ENCODE peak calls at places on chromosomes 13 and 19, in nine cellular contexts. J is right cardiac atrium; I is naive thymus-derived CD4-positive, alpha-beta T cell; E is SK-N-SH; W is CD8-positive, alpha-beta T cell; M is upper lobe of right lung; C is lung; P is ovary; G is colonic mucosa. L is an unnamed sample.

GRCh38 chr19:54209748-54210494 is 9.3 kb downstream of the RPS9 start:
- DNase-seq in J (peak), I (no peak), E (peak), W (no peak), M (peak), C (peak), P (peak), G (peak), L (peak)

GRCh38 chr13:90732049-90732448 is 615.4 kb upstream of the MIR17HG start:
- DNase-seq in J (no peak), I (no peak), E (no peak), W (no peak), M (no peak), C (no peak), P (no peak), G (no peak), L (no peak)

GRCh38 chr13:41645313-41645712 is 188.0 kb downstream of the RGCC start:
- DNase-seq in J (peak), I (no peak), E (no peak), W (no peak), M (no peak), C (peak), P (no peak), G (no peak), L (no peak)

GRCh38 chr19:19751846-19752245 is 18.9 kb upstream of the ZNF14 start:
- DNase-seq in J (no peak), I (no peak), E (no peak), W (no peak), M (no peak), C (no peak), P (no peak), G (no peak), L (no peak)

GRCh38 chr19:13974073-13974472 is 21.8 kb downstream of the DCAF15 start:
- DNase-seq in J (no peak), I (peak), E (peak), W (peak), M (no peak), C (no peak), P (no peak), G (no peak), L (peak)

GRCh38 chr13:79692846-79693245 is 211.9 kb downstream of the NDFIP2 start:
- DNase-seq in J (no peak), I (no peak), E (no peak), W (no peak), M (no peak), C (no peak), P (no peak), G (no peak), L (no peak)

GRCh38 chr13:46124967-46125933 is 20.4 kb upstream of the CPB2 start:
- DNase-seq in J (no peak), I (peak), E (no peak), W (no peak), M (no peak), C (no peak), P (no peak), G (no peak), L (no peak)

GRCh38 chr13:57632276-57633140 is 964 bp downstream of the PCDH17 start:
- DNase-seq in J (peak), I (no peak), E (peak), W (no peak), M (peak), C (no peak), P (no peak), G (no peak), L (no peak)

GRCh38 chr13:65456150-65456912 is 1773.8 kb downstream of the PCDH9 start:
- DNase-seq in J (no peak), I (no peak), E (no peak), W (no peak), M (no peak), C (no peak), P (no peak), G (no peak), L (no peak)

GRCh38 chr13:33696530-33696929 is 121.4 kb upstream of the RFC3 start:
- DNase-seq in J (no peak), I (no peak), E (no peak), W (no peak), M (no peak), C (no peak), P (no peak), G (no peak), L (no peak)

GRCh38 chr19:5537870-5538269 is 29.9 kb downstream of the TINCR start:
- DNase-seq in J (no peak), I (no peak), E (no peak), W (no peak), M (no peak), C (no peak), P (no peak), G (no peak), L (no peak)

GRCh38 chr19:5540208-5540607 is 27.5 kb downstream of the TINCR start:
- DNase-seq in J (no peak), I (no peak), E (no peak), W (no peak), M (no peak), C (no peak), P (no peak), G (no peak), L (no peak)

GRCh38 chr19:5541456-5541855 is 26.3 kb downstream of the TINCR start:
- DNase-seq in J (no peak), I (no peak), E (no peak), W (no peak), M (no peak), C (no peak), P (no peak), G (no peak), L (no peak)

GRCh38 chr19:5536337-5536894 is 31.3 kb downstream of the TINCR start:
- DNase-seq in J (peak), I (no peak), E (peak), W (no peak), M (peak), C (no peak), P (peak), G (no peak), L (peak)

DNA sequence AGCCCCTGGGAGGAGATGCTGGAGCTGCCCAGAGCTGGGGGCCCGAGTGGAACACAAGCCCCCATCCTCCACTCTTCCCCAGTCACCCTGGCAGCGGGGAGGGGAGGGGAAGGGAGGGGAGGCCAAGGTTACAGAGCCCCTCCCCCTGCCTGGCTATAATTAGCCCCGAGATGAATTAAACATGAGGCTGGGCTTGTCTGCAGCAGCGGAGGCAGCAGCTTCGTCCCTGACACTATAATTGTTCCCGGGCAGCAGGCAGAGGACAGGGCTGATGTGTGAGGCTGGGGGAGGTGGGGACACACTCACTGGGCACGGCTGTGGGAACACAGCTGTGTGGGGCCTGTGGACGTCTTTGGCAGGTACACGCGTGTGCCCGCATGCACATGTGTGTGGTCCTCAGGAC is 28.3 kb downstream of the TINCR start:
- DNase-seq in J (peak), I (no peak), E (peak), W (no peak), M (no peak), C (no peak), P (no peak), G (no peak), L (no peak)
- H3K27ac ChIP-seq in J (peak), I (no peak), E (no peak), W (no peak), M (no peak), C (peak), P (no peak), G (no peak), L (no peak)

DNA sequence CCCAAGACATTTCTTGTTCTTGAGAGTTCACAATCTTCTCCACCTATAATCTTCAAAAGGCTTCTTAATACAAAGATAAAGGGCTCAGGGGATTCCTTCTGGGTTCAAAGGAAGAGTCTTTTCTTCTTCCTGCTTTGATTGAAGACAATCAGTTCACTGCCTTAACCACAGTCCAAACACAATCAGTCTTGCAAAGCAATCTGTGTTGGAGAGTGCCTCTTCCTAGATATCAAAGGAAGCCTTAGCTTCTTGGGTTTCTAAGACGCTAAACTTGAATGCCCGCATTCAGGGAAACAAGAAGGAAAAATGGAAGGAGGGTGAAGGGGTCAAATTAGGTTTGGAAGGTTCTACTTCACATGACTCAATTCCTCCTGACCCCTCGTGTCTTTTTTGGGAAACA is 27.2 kb downstream of the RANBP3 start:
- DNase-seq in J (no peak), I (peak), E (no peak), W (no peak), M (no peak), C (no peak), P (no peak), G (no peak), L (no peak)
- H3K27ac ChIP-seq in J (no peak), I (peak), E (no peak), W (no peak), M (no peak), C (no peak), P (no peak), G (no peak), L (peak)

GRCh38 chr13:95432141-95432540 is 120.4 kb upstream of the CLDN10 start:
- DNase-seq in J (no peak), I (no peak), E (no peak), W (no peak), M (no peak), C (no peak), P (no peak), G (no peak), L (no peak)
- H3K27ac ChIP-seq in J (no peak), I (no peak), E (no peak), W (no peak), M (no peak), C (no peak), P (no peak), G (no peak), L (no peak)

GRCh38 chr19:18470153-18470552 is 32.2 kb upstream of the ISYNA1 start:
- DNase-seq in J (no peak), I (no peak), E (peak), W (no peak), M (no peak), C (no peak), P (no peak), G (no peak), L (no peak)
- H3K27ac ChIP-seq in J (no peak), I (no peak), E (no peak), W (no peak), M (no peak), C (no peak), P (no peak), G (no peak), L (no peak)

DNA sequence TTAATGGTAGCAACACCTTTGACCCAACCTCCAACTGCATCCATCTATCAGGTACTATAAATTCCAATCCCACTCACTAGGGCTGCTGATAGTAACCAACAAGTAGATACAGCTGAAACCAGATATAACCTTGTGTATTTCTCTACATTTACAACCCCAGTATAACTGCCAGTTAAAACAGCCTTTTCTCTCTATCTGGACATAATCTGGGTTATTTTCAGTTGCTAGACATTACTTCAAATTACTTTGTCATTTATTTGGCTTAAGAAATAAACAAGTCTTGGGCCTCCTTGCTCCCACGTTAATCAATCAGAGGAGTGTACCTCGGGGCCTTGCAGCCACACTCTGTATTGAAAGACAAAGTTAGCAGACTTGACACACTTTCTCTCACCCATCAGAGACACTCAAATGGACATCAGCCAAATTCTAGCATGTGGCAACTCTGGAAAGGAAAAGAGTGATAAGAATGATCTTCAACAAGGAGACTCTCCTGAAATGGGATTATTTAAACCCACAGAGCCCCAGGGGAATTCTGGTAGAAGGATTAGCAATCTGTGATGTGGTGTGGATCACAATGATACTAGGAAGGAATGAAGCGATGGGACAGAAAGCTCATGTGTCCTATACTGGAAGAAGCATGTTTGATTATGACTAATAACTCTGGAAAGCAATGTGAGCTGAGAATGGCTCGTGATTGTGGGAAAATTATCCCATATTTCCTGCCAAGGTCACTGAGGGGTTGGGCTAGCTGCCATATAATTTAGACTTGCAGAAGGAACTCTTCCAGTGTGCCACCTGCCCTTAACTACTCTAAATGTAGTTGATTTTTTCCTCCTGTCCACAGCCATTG is 157.5 kb downstream of the FLT1 start:
- DNase-seq in J (no peak), I (no peak), E (no peak), W (no peak), M (no peak), C (no peak), P (no peak), G (no peak), L (no peak)
- H3K27ac ChIP-seq in J (peak), I (no peak), E (peak), W (no peak), M (no peak), C (no peak), P (no peak), G (no peak), L (no peak)

GRCh38 chr19:11087870-11088507 is 1.3 kb upstream of the LDLR start:
- DNase-seq in J (no peak), I (no peak), E (no peak), W (no peak), M (no peak), C (no peak), P (no peak), G (no peak), L (no peak)
- H3K27ac ChIP-seq in J (peak), I (no peak), E (peak), W (no peak), M (peak), C (peak), P (peak), G (peak), L (peak)

L was measured in stomach.